ENCODE peak calls at places on chromosomes 1 and 21, in seven cellular contexts. U is heart right ventricle, M is A549, J is transverse colon, P is cardiac fibroblast, H is upper lobe of right lung, N is cardiac muscle cell. O is an unnamed sample.

GRCh38 chr1:18945401-18945849 is 11.1 kb downstream of the IFFO2 start:
- DNase-seq in U (peak; percentile 59), M (no peak), J (peak; percentile 62), P (no peak), H (no peak), N (peak; percentile 63), O (no peak)

GRCh38 chr21:22575165-22575584 is 1577.0 kb downstream of the NCAM2 start:
- DNase-seq in U (no peak), M (no peak), J (no peak), P (no peak), H (no peak), N (peak; percentile 52), O (no peak)

GRCh38 chr1:7784492-7785071 is 491 bp downstream of the PER3 start:
- DNase-seq in U (peak; percentile 53), M (no peak), J (peak; percentile 19), P (no peak), H (no peak), N (no peak), O (no peak)

GRCh38 chr21:43851593-43851992 is 13.4 kb upstream of the AGPAT3 start:
- DNase-seq in U (no peak), M (no peak), J (no peak), P (no peak), H (no peak), N (no peak), O (no peak)

GRCh38 chr1:34924759-34925555 is 4.5 kb downstream of the DLGAP3 start:
- DNase-seq in U (peak; percentile 79), M (peak; percentile 67), J (peak; percentile 37), P (peak; percentile 70), H (peak; percentile 80), N (peak; percentile 91), O (peak; percentile 66)

GRCh38 chr1:168180148-168180524 is 1.4 kb downstream of the TIPRL start:
- DNase-seq in U (no peak), M (peak; percentile 21), J (no peak), P (no peak), H (no peak), N (no peak), O (no peak)

GRCh38 chr1:172935062-172935592 is 115.6 kb downstream of the TNFSF18 start:
- DNase-seq in U (no peak), M (no peak), J (no peak), P (peak; percentile 75), H (no peak), N (no peak), O (peak; percentile 33)

GRCh38 chr1:41498809-41499208 is 14.3 kb upstream of the EDN2 start:
- DNase-seq in U (peak; percentile 74), M (no peak), J (peak; percentile 88), P (peak; percentile 32), H (peak; percentile 86), N (no peak), O (peak; percentile 58)

GRCh38 chr21:25577765-25578069 is 29.6 kb downstream of the MRPL39 start:
- DNase-seq in U (no peak), M (no peak), J (no peak), P (no peak), H (no peak), N (no peak), O (no peak)

GRCh38 chr1:242692988-242693387 is 168.5 kb upstream of the PLD5 start:
- DNase-seq in U (no peak), M (no peak), J (no peak), P (no peak), H (no peak), N (no peak), O (no peak)

GRCh38 chr1:149942207-149942606 is 5.5 kb upstream of the MTMR11 start:
- DNase-seq in U (peak; percentile 48), M (peak; percentile 49), J (peak; percentile 52), P (peak; percentile 51), H (no peak), N (peak; percentile 72), O (peak; percentile 54)

DNA sequence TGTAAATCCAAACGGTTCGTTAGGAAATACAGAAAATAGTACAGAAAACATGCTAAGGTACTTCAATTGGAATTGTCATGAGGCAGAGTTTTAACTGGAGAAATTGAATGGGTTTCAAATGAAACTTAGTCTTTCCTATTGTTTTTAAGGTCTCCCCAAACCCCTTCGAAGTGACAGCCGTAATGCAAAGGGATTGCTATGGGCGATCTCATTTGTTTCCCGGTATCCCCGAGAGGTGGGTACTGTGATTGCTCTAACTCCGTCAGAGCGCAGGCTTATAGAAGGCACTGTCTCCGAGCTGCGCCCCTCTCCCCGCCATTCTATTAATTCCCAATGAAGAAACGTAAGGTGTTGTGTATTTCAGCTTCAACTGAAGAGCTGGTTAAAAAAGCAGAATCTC is 22.0 kb upstream of the RNF187 start:
- DNase-seq in U (no peak), M (no peak), J (no peak), P (no peak), H (no peak), N (no peak), O (no peak)
- H3K4me3 ChIP-seq in U (no peak overlapping the region), M (no peak overlapping the region), J (peak overlapping the region; percentile 29), P (no peak overlapping the region), H (peak overlapping the region; percentile 25), N (peak overlapping the region; percentile 39), O (no peak overlapping the region)

DNA sequence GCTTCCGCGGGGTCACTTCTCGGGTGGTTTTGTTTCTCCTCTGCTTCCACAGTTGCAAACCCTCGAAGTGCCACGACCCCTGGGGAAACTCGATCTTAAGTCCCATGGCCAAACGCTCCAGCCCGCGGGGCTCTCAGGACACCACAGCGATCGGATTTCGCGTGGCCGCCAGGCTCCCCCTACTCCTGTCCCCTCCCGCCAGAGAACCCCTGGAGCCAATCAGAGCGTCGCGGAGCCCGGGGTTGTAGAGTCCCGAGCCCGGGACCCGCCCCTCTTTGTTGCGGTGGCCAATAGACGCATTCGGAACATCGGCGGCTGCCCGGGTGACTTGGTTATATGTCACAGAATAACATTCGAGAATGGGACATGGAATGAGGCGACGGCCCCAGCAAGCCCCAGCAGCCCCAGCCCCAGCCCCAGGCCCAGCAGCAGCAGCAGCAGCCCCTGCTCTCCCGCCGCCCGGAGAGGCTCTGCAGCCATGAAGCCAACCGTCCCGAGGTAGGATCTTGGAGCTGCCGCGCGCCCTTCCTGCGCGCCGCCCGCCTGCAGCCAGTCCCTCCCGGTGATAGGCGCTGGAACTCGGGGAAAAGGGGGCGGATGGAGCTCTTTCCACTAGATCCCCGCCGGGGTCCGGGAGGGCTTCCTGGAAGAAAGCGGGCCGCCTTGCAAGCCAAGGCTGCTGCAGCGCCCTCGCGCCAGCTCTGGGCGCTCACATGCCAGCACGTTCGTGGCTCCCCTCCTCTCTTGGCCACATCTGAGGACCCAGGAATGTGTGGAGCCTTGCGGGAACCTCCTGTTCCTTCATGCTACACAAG is at the start of gene VASH2:
- DNase-seq in U (peak; percentile 80), M (peak; percentile 86), J (peak; percentile 75), P (peak; percentile 65), H (peak; percentile 84), N (peak; percentile 94), O (peak; percentile 56)
- TF ChIP-seq CTCF in U (no peak), M (no peak), J (no peak), P (no peak), H (no peak), N (no peak), O (peak; percentile 8)

DNA sequence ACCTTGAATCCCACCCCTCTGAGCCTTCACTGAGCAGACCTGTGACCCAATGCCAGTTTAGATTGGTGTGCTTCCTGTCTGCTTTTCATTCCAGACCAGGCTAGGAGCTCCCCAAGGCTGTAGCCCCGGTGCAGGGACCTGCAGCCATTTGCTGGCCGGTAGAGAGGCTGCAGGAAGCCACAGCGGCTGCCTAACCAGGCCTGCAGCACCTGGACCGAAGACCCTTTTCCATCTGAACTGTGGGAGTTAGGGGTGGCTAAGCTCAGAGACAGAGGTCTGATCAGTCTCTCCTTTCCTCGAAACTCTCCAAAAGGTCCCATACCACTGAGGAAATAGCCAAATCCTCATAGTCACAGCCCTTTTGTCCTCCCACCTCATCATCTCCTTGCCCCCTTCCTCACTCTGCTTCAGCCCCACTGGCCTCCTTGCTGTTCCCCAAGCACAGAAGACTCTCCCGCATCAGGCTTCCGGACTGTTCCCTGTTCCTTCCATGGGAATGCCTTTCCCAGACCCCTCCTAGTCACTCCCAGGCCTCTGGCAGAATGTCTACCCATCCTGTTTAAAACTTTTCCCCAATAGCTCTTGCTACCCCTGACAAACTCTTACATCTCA is 674 bp upstream of the TTC4 start:
- DNase-seq in U (no peak), M (no peak), J (no peak), P (no peak), H (no peak), N (no peak), O (no peak)
- H3K4me3 ChIP-seq in U (peak overlapping the region; percentile 76), M (peak overlapping the region; percentile 74), J (peak overlapping the region; percentile 82), P (no peak overlapping the region), H (peak overlapping the region; percentile 89), N (peak overlapping the region; percentile 92), O (peak overlapping the region; percentile 95)

DNA sequence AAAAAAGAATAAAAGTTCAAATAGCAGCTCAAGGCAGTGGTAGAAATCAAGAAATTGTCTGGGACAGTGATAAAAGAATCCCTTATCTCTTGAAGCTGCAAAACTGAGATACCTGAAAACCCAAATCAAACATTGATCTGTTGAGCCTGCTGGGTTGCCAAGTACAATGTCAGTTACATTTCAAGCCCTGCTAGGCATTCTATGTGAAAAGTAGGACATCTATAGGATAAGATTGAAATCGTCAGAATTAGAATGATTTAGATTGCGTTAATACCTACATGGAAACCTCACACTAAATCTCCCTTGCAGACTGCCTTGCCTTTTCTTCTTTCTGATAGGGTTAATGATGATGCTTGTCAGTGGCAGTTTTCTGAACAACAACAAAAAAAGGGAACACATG is 1684.4 kb upstream of the B3GALT2 start:
- DNase-seq in U (no peak), M (no peak), J (no peak), P (no peak), H (no peak), N (no peak), O (no peak)
- TF ChIP-seq CTCF in U (no peak), M (no peak), J (no peak), P (no peak), H (no peak), N (no peak), O (no peak)

GRCh38 chr1:161439280-161440232 is 65.7 kb upstream of the FCGR2A start:
- DNase-seq in U (no peak), M (peak; percentile 31), J (peak; percentile 39), P (peak; percentile 70), H (peak; percentile 76), N (no peak), O (peak; percentile 30)
- H3K4me3 ChIP-seq in U (no peak overlapping the region), M (peak overlapping the region; percentile 99), J (peak overlapping the region; percentile 71), P (no peak overlapping the region), H (peak overlapping the region; percentile 51), N (peak overlapping the region; percentile 57), O (peak overlapping the region; percentile 35)

GRCh38 chr1:61842863-61843514 is 100.7 kb downstream of the PATJ start:
- DNase-seq in U (no peak), M (no peak), J (no peak), P (peak; percentile 32), H (no peak), N (no peak), O (peak; percentile 71)
- TF ChIP-seq CTCF in U (peak; percentile 30), M (no peak), J (no peak), P (peak; percentile 30), H (no peak), N (no peak), O (no peak)

DNA sequence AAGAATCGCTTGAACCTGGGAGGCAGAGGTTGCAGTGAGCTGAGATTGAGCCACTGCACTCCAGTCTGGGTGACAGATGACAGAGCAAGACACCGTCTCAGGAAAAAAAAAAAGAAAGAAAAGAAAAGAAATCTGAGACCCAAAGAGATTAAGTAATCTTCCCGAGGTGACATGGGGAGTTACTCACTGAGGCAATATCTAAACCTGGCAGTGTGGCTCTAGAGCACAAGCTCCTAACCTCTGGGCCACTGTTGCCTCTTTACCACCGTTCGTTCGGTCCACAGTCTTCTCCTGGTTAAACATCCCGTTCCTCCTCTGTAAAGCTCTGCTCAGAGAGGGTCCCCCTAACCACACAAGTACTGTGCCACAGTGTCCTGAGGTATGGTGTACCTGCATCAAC is 1.5 kb downstream of the HMGCL start:
- DNase-seq in U (no peak), M (no peak), J (no peak), P (no peak), H (no peak), N (no peak), O (no peak)
- H3K4me3 ChIP-seq in U (no peak overlapping the region), M (no peak overlapping the region), J (no peak overlapping the region), P (no peak overlapping the region), H (no peak overlapping the region), N (no peak overlapping the region), O (peak overlapping the region; percentile 77)

O was measured in fibroblast of the aortic adventitia.